ENCODE peak calls at places on chromosomes 12 and 14, in five cellular contexts. N is type B pancreatic cell; D is stimulated activated CD8-positive, alpha-beta memory T cell treated with anti-CD3 and anti-CD28 coated beads, Interleukin-12 subunit alpha, Interleukin-12 subunit beta, amount 100 ng/mL, for 1 hour; A is AG09319; O is WTC11. Z is an unnamed sample.

GRCh38 chr12:66149702-66150398 is 19.3 kb upstream of the LLPH start:
- DNase-seq in N (no peak), D (no peak), A (no peak), O (no peak), Z (no peak)

GRCh38 chr14:76109087-76109880 is 42.4 kb upstream of the GPATCH2L start:
- DNase-seq in N (no peak), D (no peak), A (peak), O (no peak), Z (no peak)

GRCh38 chr14:24959791-24960331 is 90.1 kb downstream of the STXBP6 start:
- DNase-seq in N (no peak), D (no peak), A (no peak), O (no peak), Z (no peak)

GRCh38 chr12:128381537-128381936 is 114.6 kb downstream of the TMEM132C start:
- DNase-seq in N (no peak), D (no peak), A (no peak), O (no peak), Z (no peak)

GRCh38 chr14:37230551-37231194 is 32.9 kb downstream of the MIPOL1 start:
- DNase-seq in N (no peak), D (no peak), A (peak), O (no peak), Z (peak)

GRCh38 chr14:85528080-85528881 is 1.7 kb upstream of the FLRT2 start:
- DNase-seq in N (no peak), D (no peak), A (peak), O (peak), Z (peak)

GRCh38 chr12:96401061-96401871 is 1.0 kb upstream of the CDK17 start:
- DNase-seq in N (no peak), D (no peak), A (no peak), O (no peak), Z (no peak)

GRCh38 chr14:50943261-50943942 is 881 bp downstream of the PYGL start:
- DNase-seq in N (no peak), D (no peak), A (no peak), O (peak), Z (no peak)

GRCh38 chr14:90624228-90624627 is 192.0 kb downstream of the TTC7B start:
- DNase-seq in N (no peak), D (no peak), A (no peak), O (no peak), Z (no peak)

GRCh38 chr12:54988402-54989054 is 4.0 kb upstream of the TESPA1 start:
- DNase-seq in N (no peak), D (no peak), A (no peak), O (no peak), Z (peak)

GRCh38 chr12:15846887-15847286 is 35.3 kb upstream of the STRAP start:
- DNase-seq in N (no peak), D (no peak), A (peak), O (no peak), Z (no peak)

GRCh38 chr12:50725011-50725899 is 38.6 kb upstream of the ATF1 start:
- DNase-seq in N (no peak), D (no peak), A (no peak), O (no peak), Z (peak)

GRCh38 chr12:6934110-6934509 is 6.4 kb downstream of the ATN1 start:
- DNase-seq in N (no peak), D (no peak), A (no peak), O (no peak), Z (no peak)

GRCh38 chr12:44465139-44465538 is 411.0 kb downstream of the NELL2 start:
- DNase-seq in N (no peak), D (no peak), A (no peak), O (no peak), Z (no peak)

GRCh38 chr12:123410041-123410412 is 26.1 kb downstream of the KMT5A start:
- DNase-seq in N (no peak), D (no peak), A (no peak), O (no peak), Z (no peak)

GRCh38 chr14:64170190-64170589 is 124.0 kb downstream of the ESR2 start:
- DNase-seq in N (no peak), D (no peak), A (no peak), O (no peak), Z (no peak)

GRCh38 chr14:55412686-55413085 is 1.1 kb upstream of the ATG14 start:
- DNase-seq in N (no peak), D (no peak), A (no peak), O (no peak), Z (no peak)

GRCh38 chr12:32115404-32116104 is 8.9 kb downstream of the BICD1 start:
- DNase-seq in N (no peak), D (no peak), A (peak), O (no peak), Z (peak)

GRCh38 chr14:100472094-100472455 is 115.1 kb downstream of the BEGAIN start:
- DNase-seq in N (no peak), D (no peak), A (no peak), O (no peak), Z (no peak)

GRCh38 chr12:47729233-47729632 is 3.9 kb upstream of the ENDOU start:
- DNase-seq in N (no peak), D (no peak), A (no peak), O (no peak), Z (no peak)

GRCh38 chr12:92506460-92506859 is 196.3 kb upstream of the PLEKHG7 start:
- DNase-seq in N (no peak), D (no peak), A (no peak), O (no peak), Z (no peak)

GRCh38 chr14:38860530-38860929 is 242.5 kb downstream of the SEC23A start:
- DNase-seq in N (no peak), D (no peak), A (no peak), O (no peak), Z (no peak)

GRCh38 chr14:37318938-37319337 is 121.2 kb downstream of the MIPOL1 start:
- DNase-seq in N (no peak), D (no peak), A (no peak), O (no peak), Z (no peak)

GRCh38 chr14:77141592-77142288 is at the start of gene ZDHHC22:
- DNase-seq in N (no peak), D (no peak), A (no peak), O (peak), Z (no peak)